ENCODE peak calls at places on chromosome 13, in eight cellular contexts. One of them, this sample, is unnamed.
A peak's percentile ranks its signal among the peaks of the same experiment; 100 is the strongest.

GRCh38 chr13:33017410-33017929 is 1.2 kb downstream of the KL start:
- DNase-seq in left cardiac atrium: peak; percentile 59
- DNase-seq in GM12892: peak; percentile 35
- DNase-seq in ovary: no peak
- DNase-seq in fibroblast of lung: peak; percentile 16
- DNase-seq in neuronal stem cell: no peak
- DNase-seq in GM10248: peak; percentile 72
- DNase-seq in cardiac fibroblast: peak; percentile 48
- DNase-seq in this sample: no peak

GRCh38 chr13:36329355-36329754 is 16.8 kb downstream of the SPART start:
- DNase-seq in left cardiac atrium: no peak
- DNase-seq in GM12892: no peak
- DNase-seq in ovary: no peak
- DNase-seq in fibroblast of lung: peak; percentile 77
- DNase-seq in neuronal stem cell: no peak
- DNase-seq in GM10248: no peak
- DNase-seq in cardiac fibroblast: peak; percentile 47
- DNase-seq in this sample: no peak

GRCh38 chr13:97238883-97239282 is 16.8 kb downstream of the MBNL2 start:
- DNase-seq in left cardiac atrium: no peak
- DNase-seq in GM12892: no peak
- DNase-seq in ovary: no peak
- DNase-seq in fibroblast of lung: no peak
- DNase-seq in neuronal stem cell: no peak
- DNase-seq in GM10248: no peak
- DNase-seq in cardiac fibroblast: no peak
- DNase-seq in this sample: no peak

GRCh38 chr13:95137096-95137495 is 164.2 kb downstream of the ABCC4 start:
- DNase-seq in left cardiac atrium: no peak
- DNase-seq in GM12892: no peak
- DNase-seq in ovary: no peak
- DNase-seq in fibroblast of lung: no peak
- DNase-seq in neuronal stem cell: no peak
- DNase-seq in GM10248: peak; percentile 54
- DNase-seq in cardiac fibroblast: peak; percentile 47
- DNase-seq in this sample: peak; percentile 55

GRCh38 chr13:50052478-50052877 is 37.2 kb downstream of the KCNRG start:
- DNase-seq in left cardiac atrium: no peak
- DNase-seq in GM12892: no peak
- DNase-seq in ovary: no peak
- DNase-seq in fibroblast of lung: no peak
- DNase-seq in neuronal stem cell: no peak
- DNase-seq in GM10248: no peak
- DNase-seq in cardiac fibroblast: no peak
- DNase-seq in this sample: no peak

GRCh38 chr13:98050041-98050466 is 92.8 kb upstream of the FARP1 start:
- DNase-seq in left cardiac atrium: no peak
- DNase-seq in GM12892: no peak
- DNase-seq in ovary: no peak
- DNase-seq in fibroblast of lung: peak; percentile 26
- DNase-seq in neuronal stem cell: no peak
- DNase-seq in GM10248: no peak
- DNase-seq in cardiac fibroblast: peak; percentile 49
- DNase-seq in this sample: peak; percentile 11

GRCh38 chr13:74290324-74290773 is 156.1 kb upstream of the KLF12 start:
- DNase-seq in left cardiac atrium: no peak
- DNase-seq in GM12892: no peak
- DNase-seq in ovary: peak; percentile 22
- DNase-seq in fibroblast of lung: peak; percentile 77
- DNase-seq in neuronal stem cell: peak; percentile 54
- DNase-seq in GM10248: peak; percentile 8
- DNase-seq in cardiac fibroblast: peak; percentile 87
- DNase-seq in this sample: peak; percentile 86

GRCh38 chr13:27455331-27455855 is 5.0 kb upstream of the MTIF3 start:
- DNase-seq in left cardiac atrium: no peak
- DNase-seq in GM12892: no peak
- DNase-seq in ovary: no peak
- DNase-seq in fibroblast of lung: peak; percentile 30
- DNase-seq in neuronal stem cell: no peak
- DNase-seq in GM10248: peak; percentile 38
- DNase-seq in cardiac fibroblast: peak; percentile 4
- DNase-seq in this sample: no peak

GRCh38 chr13:113534236-113534860 is 43.8 kb upstream of the DCUN1D2 start:
- DNase-seq in left cardiac atrium: no peak
- DNase-seq in GM12892: no peak
- DNase-seq in ovary: no peak
- DNase-seq in fibroblast of lung: no peak
- DNase-seq in neuronal stem cell: no peak
- DNase-seq in GM10248: no peak
- DNase-seq in cardiac fibroblast: no peak
- DNase-seq in this sample: no peak

GRCh38 chr13:25136872-25137623 is 35.0 kb downstream of the AMER2 start:
- DNase-seq in left cardiac atrium: no peak
- DNase-seq in GM12892: no peak
- DNase-seq in ovary: no peak
- DNase-seq in fibroblast of lung: no peak
- DNase-seq in neuronal stem cell: no peak
- DNase-seq in GM10248: no peak
- DNase-seq in cardiac fibroblast: no peak
- DNase-seq in this sample: no peak

GRCh38 chr13:48761256-48761655 is 107.5 kb downstream of the CYSLTR2 start:
- DNase-seq in left cardiac atrium: no peak
- DNase-seq in GM12892: no peak
- DNase-seq in ovary: no peak
- DNase-seq in fibroblast of lung: peak; percentile 68
- DNase-seq in neuronal stem cell: no peak
- DNase-seq in GM10248: no peak
- DNase-seq in cardiac fibroblast: no peak
- DNase-seq in this sample: no peak

GRCh38 chr13:110298566-110299321 is 8.2 kb downstream of the COL4A1 start:
- DNase-seq in left cardiac atrium: peak; percentile 75
- DNase-seq in GM12892: no peak
- DNase-seq in ovary: peak; percentile 65
- DNase-seq in fibroblast of lung: peak; percentile 38
- DNase-seq in neuronal stem cell: no peak
- DNase-seq in GM10248: no peak
- DNase-seq in cardiac fibroblast: peak; percentile 61
- DNase-seq in this sample: no peak

GRCh38 chr13:27079421-27079958 is 92.1 kb downstream of the USP12 start:
- DNase-seq in left cardiac atrium: no peak
- DNase-seq in GM12892: no peak
- DNase-seq in ovary: no peak
- DNase-seq in fibroblast of lung: peak; percentile 39
- DNase-seq in neuronal stem cell: no peak
- DNase-seq in GM10248: no peak
- DNase-seq in cardiac fibroblast: peak; percentile 54
- DNase-seq in this sample: peak; percentile 90

GRCh38 chr13:69496951-69497350 is 610.7 kb upstream of the ATXN8OS start:
- DNase-seq in left cardiac atrium: no peak
- DNase-seq in GM12892: no peak
- DNase-seq in ovary: no peak
- DNase-seq in fibroblast of lung: no peak
- DNase-seq in neuronal stem cell: no peak
- DNase-seq in GM10248: no peak
- DNase-seq in cardiac fibroblast: no peak
- DNase-seq in this sample: no peak

GRCh38 chr13:39913928-39914327 is 258.5 kb downstream of the COG6 start:
- DNase-seq in left cardiac atrium: peak; percentile 33
- DNase-seq in GM12892: no peak
- DNase-seq in ovary: no peak
- DNase-seq in fibroblast of lung: peak; percentile 51
- DNase-seq in neuronal stem cell: no peak
- DNase-seq in GM10248: no peak
- DNase-seq in cardiac fibroblast: peak; percentile 94
- DNase-seq in this sample: no peak

GRCh38 chr13:24011266-24011665 is 114.0 kb upstream of the C1QTNF9B start:
- DNase-seq in left cardiac atrium: no peak
- DNase-seq in GM12892: no peak
- DNase-seq in ovary: no peak
- DNase-seq in fibroblast of lung: no peak
- DNase-seq in neuronal stem cell: no peak
- DNase-seq in GM10248: no peak
- DNase-seq in cardiac fibroblast: no peak
- DNase-seq in this sample: peak; percentile 54

GRCh38 chr13:111505175-111505777 is 184.8 kb downstream of the TEX29 start:
- DNase-seq in left cardiac atrium: no peak
- DNase-seq in GM12892: no peak
- DNase-seq in ovary: no peak
- DNase-seq in fibroblast of lung: no peak
- DNase-seq in neuronal stem cell: peak; percentile 58
- DNase-seq in GM10248: no peak
- DNase-seq in cardiac fibroblast: peak; percentile 2
- DNase-seq in this sample: no peak

GRCh38 chr13:26025196-26025595 is 26.6 kb downstream of the SHISA2 start:
- DNase-seq in left cardiac atrium: no peak
- DNase-seq in GM12892: no peak
- DNase-seq in ovary: no peak
- DNase-seq in fibroblast of lung: no peak
- DNase-seq in neuronal stem cell: no peak
- DNase-seq in GM10248: no peak
- DNase-seq in cardiac fibroblast: no peak
- DNase-seq in this sample: peak; percentile 71

GRCh38 chr13:111898956-111899713 is 167.8 kb upstream of the SOX1 start:
- DNase-seq in left cardiac atrium: no peak
- DNase-seq in GM12892: no peak
- DNase-seq in ovary: no peak
- DNase-seq in fibroblast of lung: no peak
- DNase-seq in neuronal stem cell: no peak
- DNase-seq in GM10248: no peak
- DNase-seq in cardiac fibroblast: no peak
- DNase-seq in this sample: no peak

GRCh38 chr13:21529102-21529893 is 70.2 kb upstream of the ZDHHC20 start:
- DNase-seq in left cardiac atrium: no peak
- DNase-seq in GM12892: no peak
- DNase-seq in ovary: no peak
- DNase-seq in fibroblast of lung: no peak
- DNase-seq in neuronal stem cell: no peak
- DNase-seq in GM10248: no peak
- DNase-seq in cardiac fibroblast: no peak
- DNase-seq in this sample: no peak

GRCh38 chr13:23160241-23161175 is 20.3 kb upstream of the SGCG start:
- DNase-seq in left cardiac atrium: peak; percentile 22
- DNase-seq in GM12892: no peak
- DNase-seq in ovary: no peak
- DNase-seq in fibroblast of lung: peak; percentile 71
- DNase-seq in neuronal stem cell: peak; percentile 29
- DNase-seq in GM10248: no peak
- DNase-seq in cardiac fibroblast: no peak
- DNase-seq in this sample: peak; percentile 43

GRCh38 chr13:32261567-32261966 is 53.6 kb downstream of the ZAR1L start:
- DNase-seq in left cardiac atrium: peak; percentile 91
- DNase-seq in GM12892: no peak
- DNase-seq in ovary: peak; percentile 79
- DNase-seq in fibroblast of lung: peak; percentile 90
- DNase-seq in neuronal stem cell: no peak
- DNase-seq in GM10248: no peak
- DNase-seq in cardiac fibroblast: peak; percentile 91
- DNase-seq in this sample: peak; percentile 86

GRCh38 chr13:113897161-113897560 is 33.3 kb upstream of the GAS6 start:
- DNase-seq in left cardiac atrium: no peak
- DNase-seq in GM12892: no peak
- DNase-seq in ovary: no peak
- DNase-seq in fibroblast of lung: peak; percentile 83
- DNase-seq in neuronal stem cell: no peak
- DNase-seq in GM10248: no peak
- DNase-seq in cardiac fibroblast: peak; percentile 98
- DNase-seq in this sample: peak; percentile 96

GRCh38 chr13:23610966-23611486 is 40.8 kb downstream of the TNFRSF19 start:
- DNase-seq in left cardiac atrium: no peak
- DNase-seq in GM12892: no peak
- DNase-seq in ovary: no peak
- DNase-seq in fibroblast of lung: peak; percentile 70
- DNase-seq in neuronal stem cell: no peak
- DNase-seq in GM10248: no peak
- DNase-seq in cardiac fibroblast: peak; percentile 52
- DNase-seq in this sample: peak; percentile 16

GRCh38 chr13:90055760-90056159 is 1291.7 kb upstream of the MIR17HG start:
- DNase-seq in left cardiac atrium: no peak
- DNase-seq in GM12892: no peak
- DNase-seq in ovary: no peak
- DNase-seq in fibroblast of lung: no peak
- DNase-seq in neuronal stem cell: no peak
- DNase-seq in GM10248: no peak
- DNase-seq in cardiac fibroblast: no peak
- DNase-seq in this sample: no peak

GRCh38 chr13:95553614-95554385 is 1.3 kb downstream of the CLDN10 start:
- DNase-seq in left cardiac atrium: no peak
- DNase-seq in GM12892: no peak
- DNase-seq in ovary: no peak
- DNase-seq in fibroblast of lung: peak; percentile 24
- DNase-seq in neuronal stem cell: no peak
- DNase-seq in GM10248: peak; percentile 17
- DNase-seq in cardiac fibroblast: peak; percentile 24
- DNase-seq in this sample: no peak

GRCh38 chr13:78137404-78138142 is 218.9 kb upstream of the EDNRB start:
- DNase-seq in left cardiac atrium: no peak
- DNase-seq in GM12892: peak; percentile 2
- DNase-seq in ovary: no peak
- DNase-seq in fibroblast of lung: peak; percentile 78
- DNase-seq in neuronal stem cell: peak; percentile 65
- DNase-seq in GM10248: peak; percentile 37
- DNase-seq in cardiac fibroblast: peak; percentile 79
- DNase-seq in this sample: peak; percentile 76

GRCh38 chr13:110294146-110294545 is 12.8 kb downstream of the COL4A1 start:
- DNase-seq in left cardiac atrium: no peak
- DNase-seq in GM12892: no peak
- DNase-seq in ovary: no peak
- DNase-seq in fibroblast of lung: peak; percentile 82
- DNase-seq in neuronal stem cell: no peak
- DNase-seq in GM10248: no peak
- DNase-seq in cardiac fibroblast: peak; percentile 87
- DNase-seq in this sample: no peak

GRCh38 chr13:95601216-95601615 is 43.3 kb downstream of the DZIP1 start:
- DNase-seq in left cardiac atrium: no peak
- DNase-seq in GM12892: no peak
- DNase-seq in ovary: no peak
- DNase-seq in fibroblast of lung: no peak
- DNase-seq in neuronal stem cell: no peak
- DNase-seq in GM10248: no peak
- DNase-seq in cardiac fibroblast: peak; percentile 30
- DNase-seq in this sample: no peak

GRCh38 chr13:104314926-104315535 is 1248.8 kb upstream of the SLC10A2 start:
- DNase-seq in left cardiac atrium: no peak
- DNase-seq in GM12892: no peak
- DNase-seq in ovary: no peak
- DNase-seq in fibroblast of lung: no peak
- DNase-seq in neuronal stem cell: no peak
- DNase-seq in GM10248: no peak
- DNase-seq in cardiac fibroblast: peak; percentile 58
- DNase-seq in this sample: no peak

GRCh38 chr13:25905411-25906010 is 146.3 kb downstream of the SHISA2 start:
- DNase-seq in left cardiac atrium: peak; percentile 50
- DNase-seq in GM12892: no peak
- DNase-seq in ovary: no peak
- DNase-seq in fibroblast of lung: no peak
- DNase-seq in neuronal stem cell: no peak
- DNase-seq in GM10248: no peak
- DNase-seq in cardiac fibroblast: no peak
- DNase-seq in this sample: peak; percentile 53

GRCh38 chr13:35500071-35500595 is 23.6 kb upstream of the MAB21L1 start:
- DNase-seq in left cardiac atrium: no peak
- DNase-seq in GM12892: no peak
- DNase-seq in ovary: no peak
- DNase-seq in fibroblast of lung: no peak
- DNase-seq in neuronal stem cell: peak; percentile 77
- DNase-seq in GM10248: no peak
- DNase-seq in cardiac fibroblast: no peak
- DNase-seq in this sample: no peak

GRCh38 chr13:51625555-51626345 is 41.5 kb downstream of the WDFY2 start:
- DNase-seq in left cardiac atrium: no peak
- DNase-seq in GM12892: no peak
- DNase-seq in ovary: no peak
- DNase-seq in fibroblast of lung: peak; percentile 51
- DNase-seq in neuronal stem cell: no peak
- DNase-seq in GM10248: no peak
- DNase-seq in cardiac fibroblast: no peak
- DNase-seq in this sample: no peak

GRCh38 chr13:27965740-27966640 is 3.1 kb downstream of the CDX2 start:
- DNase-seq in left cardiac atrium: no peak
- DNase-seq in GM12892: no peak
- DNase-seq in ovary: no peak
- DNase-seq in fibroblast of lung: no peak
- DNase-seq in neuronal stem cell: no peak
- DNase-seq in GM10248: peak; percentile 17
- DNase-seq in cardiac fibroblast: no peak
- DNase-seq in this sample: no peak